ENCODE peak calls at places on chromosomes 12 and 14, in eight cellular contexts. D, U, J, F, X, C, W and L are unnamed samples.

GRCh38 chr12:79546461-79547043 is 144.2 kb downstream of the PAWR start:
- DNase-seq in D (no peak), U (no peak), J (peak), F (peak), X (no peak), C (no peak), W (no peak), L (no peak)

GRCh38 chr12:71128191-71128590 is 29.6 kb downstream of the TSPAN8 start:
- DNase-seq in D (no peak), U (no peak), J (no peak), F (peak), X (no peak), C (no peak), W (no peak), L (no peak)

GRCh38 chr14:54567224-54567633 is 301 bp downstream of the SAMD4A start:
- DNase-seq in D (no peak), U (no peak), J (no peak), F (peak), X (no peak), C (peak), W (no peak), L (no peak)

GRCh38 chr14:104545151-104545931 is 34.2 kb upstream of the C14orf180 start:
- DNase-seq in D (peak), U (no peak), J (no peak), F (peak), X (no peak), C (no peak), W (no peak), L (no peak)

GRCh38 chr12:23640754-23641153 is 308.7 kb downstream of the SOX5 start:
- DNase-seq in D (no peak), U (no peak), J (no peak), F (no peak), X (no peak), C (no peak), W (no peak), L (no peak)

GRCh38 chr12:67926063-67926462 is 63.2 kb upstream of the IFNG-AS1 start:
- DNase-seq in D (no peak), U (no peak), J (no peak), F (no peak), X (no peak), C (no peak), W (no peak), L (no peak)

GRCh38 chr14:27528328-27528727 is 930.5 kb upstream of the NOVA1 start:
- DNase-seq in D (no peak), U (no peak), J (peak), F (peak), X (no peak), C (peak), W (no peak), L (no peak)

GRCh38 chr14:96905825-96906224 is 108.6 kb downstream of the VRK1 start:
- DNase-seq in D (no peak), U (no peak), J (peak), F (no peak), X (no peak), C (no peak), W (no peak), L (no peak)

GRCh38 chr12:133145981-133146380 is 15.6 kb downstream of the ZNF10 start:
- DNase-seq in D (no peak), U (no peak), J (peak), F (no peak), X (no peak), C (no peak), W (no peak), L (no peak)

GRCh38 chr14:91084516-91084915 is 24.1 kb upstream of the RPS6KA5 start:
- DNase-seq in D (no peak), U (no peak), J (no peak), F (no peak), X (no peak), C (no peak), W (no peak), L (no peak)

GRCh38 chr14:104290058-104290667 is 151.8 kb downstream of the KIF26A start:
- DNase-seq in D (peak), U (no peak), J (no peak), F (no peak), X (no peak), C (no peak), W (no peak), L (no peak)

GRCh38 chr12:34397591-34398365 is 375.5 kb downstream of the ALG10 start:
- DNase-seq in D (peak), U (peak), J (no peak), F (no peak), X (no peak), C (peak), W (peak), L (peak)

GRCh38 chr12:124264089-124264795 is 30.7 kb upstream of the RFLNA start:
- DNase-seq in D (no peak), U (no peak), J (no peak), F (no peak), X (no peak), C (no peak), W (no peak), L (no peak)

GRCh38 chr12:89451876-89452275 is 72.7 kb downstream of the GALNT4 start:
- DNase-seq in D (peak), U (no peak), J (peak), F (peak), X (no peak), C (peak), W (no peak), L (no peak)

GRCh38 chr12:131950182-131950913 is 606 bp downstream of the EP400 start:
- DNase-seq in D (peak), U (peak), J (peak), F (no peak), X (no peak), C (peak), W (no peak), L (peak)

GRCh38 chr12:57490126-57490525 is 2.3 kb downstream of the MARS1 start:
- DNase-seq in D (no peak), U (no peak), J (no peak), F (no peak), X (no peak), C (no peak), W (no peak), L (no peak)

GRCh38 chr12:52243264-52243773 is 10.3 kb downstream of the KRT7 start:
- DNase-seq in D (no peak), U (peak), J (peak), F (peak), X (no peak), C (no peak), W (no peak), L (peak)

GRCh38 chr14:81710232-81710845 is 176.7 kb upstream of the SEL1L start:
- DNase-seq in D (no peak), U (no peak), J (peak), F (peak), X (no peak), C (peak), W (no peak), L (no peak)

GRCh38 chr12:130124605-130125244 is 37.5 kb upstream of the FZD10 start:
- DNase-seq in D (no peak), U (no peak), J (peak), F (no peak), X (no peak), C (no peak), W (no peak), L (no peak)

GRCh38 chr14:24310666-24311604 is at the start of gene LTB4R:
- DNase-seq in D (peak), U (peak), J (peak), F (peak), X (peak), C (peak), W (peak), L (peak)

GRCh38 chr14:78399316-78399889 is 229.2 kb downstream of the NRXN3 start:
- DNase-seq in D (no peak), U (no peak), J (peak), F (peak), X (no peak), C (peak), W (no peak), L (no peak)

GRCh38 chr12:20527396-20528154 is 159.2 kb downstream of the PDE3A start:
- DNase-seq in D (no peak), U (no peak), J (no peak), F (peak), X (no peak), C (no peak), W (no peak), L (no peak)

GRCh38 chr12:38456769-38457168 is 140.2 kb downstream of the ALG10B start:
- DNase-seq in D (no peak), U (no peak), J (peak), F (no peak), X (no peak), C (no peak), W (no peak), L (no peak)